ENCODE peak calls at places on chromosomes 5 and 9, in seven cellular contexts. One of them, this sample, is unnamed.

GRCh38 chr5:176397736-176398420 is 9.3 kb downstream of the HIGD2A start:
- DNase-seq in tibial artery: peak; percentile 4
- DNase-seq in lower lobe of right lung: no peak
- DNase-seq in colonic mucosa: no peak
- DNase-seq in right lobe of liver: no peak
- DNase-seq in heart left ventricle: no peak
- DNase-seq in cardiac muscle cell: no peak
- DNase-seq in this sample: peak; percentile 68

GRCh38 chr9:117720555-117720954 is 16.4 kb downstream of the TLR4 start:
- DNase-seq in tibial artery: peak; percentile 68
- DNase-seq in lower lobe of right lung: no peak
- DNase-seq in colonic mucosa: peak; percentile 22
- DNase-seq in right lobe of liver: peak; percentile 66
- DNase-seq in heart left ventricle: peak; percentile 40
- DNase-seq in cardiac muscle cell: no peak
- DNase-seq in this sample: no peak

GRCh38 chr5:93735378-93735777 is 6.0 kb downstream of the POU5F2 start:
- DNase-seq in tibial artery: no peak
- DNase-seq in lower lobe of right lung: no peak
- DNase-seq in colonic mucosa: no peak
- DNase-seq in right lobe of liver: no peak
- DNase-seq in heart left ventricle: no peak
- DNase-seq in cardiac muscle cell: no peak
- DNase-seq in this sample: no peak

GRCh38 chr5:16759147-16759800 is 142.5 kb upstream of the RETREG1 start:
- DNase-seq in tibial artery: no peak
- DNase-seq in lower lobe of right lung: no peak
- DNase-seq in colonic mucosa: no peak
- DNase-seq in right lobe of liver: no peak
- DNase-seq in heart left ventricle: no peak
- DNase-seq in cardiac muscle cell: no peak
- DNase-seq in this sample: no peak

GRCh38 chr9:38142201-38142600 is 73.2 kb upstream of the SHB start:
- DNase-seq in tibial artery: no peak
- DNase-seq in lower lobe of right lung: no peak
- DNase-seq in colonic mucosa: no peak
- DNase-seq in right lobe of liver: no peak
- DNase-seq in heart left ventricle: no peak
- DNase-seq in cardiac muscle cell: no peak
- DNase-seq in this sample: no peak

GRCh38 chr5:10289353-10289752 is 18.3 kb downstream of the CMBL start:
- DNase-seq in tibial artery: peak; percentile 74
- DNase-seq in lower lobe of right lung: no peak
- DNase-seq in colonic mucosa: peak; percentile 81
- DNase-seq in right lobe of liver: peak; percentile 83
- DNase-seq in heart left ventricle: peak; percentile 34
- DNase-seq in cardiac muscle cell: no peak
- DNase-seq in this sample: no peak

GRCh38 chr9:99375481-99375880 is 153.4 kb downstream of the SEC61B start:
- DNase-seq in tibial artery: no peak
- DNase-seq in lower lobe of right lung: no peak
- DNase-seq in colonic mucosa: no peak
- DNase-seq in right lobe of liver: no peak
- DNase-seq in heart left ventricle: no peak
- DNase-seq in cardiac muscle cell: no peak
- DNase-seq in this sample: no peak

GRCh38 chr9:95459218-95459617 is 57.6 kb downstream of the PTCH1 start:
- DNase-seq in tibial artery: no peak
- DNase-seq in lower lobe of right lung: no peak
- DNase-seq in colonic mucosa: no peak
- DNase-seq in right lobe of liver: no peak
- DNase-seq in heart left ventricle: no peak
- DNase-seq in cardiac muscle cell: no peak
- DNase-seq in this sample: no peak

GRCh38 chr9:129550199-129550839 is 70.6 kb downstream of the C9orf50 start:
- DNase-seq in tibial artery: peak; percentile 94
- DNase-seq in lower lobe of right lung: peak; percentile 85
- DNase-seq in colonic mucosa: peak; percentile 65
- DNase-seq in right lobe of liver: peak; percentile 90
- DNase-seq in heart left ventricle: peak; percentile 83
- DNase-seq in cardiac muscle cell: peak; percentile 80
- DNase-seq in this sample: peak; percentile 91

GRCh38 chr5:51396797-51397196 is 13.5 kb downstream of the ISL1 start:
- DNase-seq in tibial artery: no peak
- DNase-seq in lower lobe of right lung: no peak
- DNase-seq in colonic mucosa: no peak
- DNase-seq in right lobe of liver: no peak
- DNase-seq in heart left ventricle: no peak
- DNase-seq in cardiac muscle cell: no peak
- DNase-seq in this sample: no peak

GRCh38 chr5:112930082-112930344 is 8.0 kb upstream of the REEP5 start:
- DNase-seq in tibial artery: no peak
- DNase-seq in lower lobe of right lung: no peak
- DNase-seq in colonic mucosa: no peak
- DNase-seq in right lobe of liver: no peak
- DNase-seq in heart left ventricle: no peak
- DNase-seq in cardiac muscle cell: no peak
- DNase-seq in this sample: no peak

GRCh38 chr5:90473321-90474234 is 993 bp downstream of the MBLAC2 start:
- DNase-seq in tibial artery: peak; percentile 71
- DNase-seq in lower lobe of right lung: peak; percentile 69
- DNase-seq in colonic mucosa: peak; percentile 57
- DNase-seq in right lobe of liver: peak; percentile 79
- DNase-seq in heart left ventricle: peak; percentile 7
- DNase-seq in cardiac muscle cell: peak; percentile 56
- DNase-seq in this sample: peak; percentile 92

GRCh38 chr9:36308281-36308680 is 50.0 kb upstream of the GNE start:
- DNase-seq in tibial artery: no peak
- DNase-seq in lower lobe of right lung: no peak
- DNase-seq in colonic mucosa: no peak
- DNase-seq in right lobe of liver: no peak
- DNase-seq in heart left ventricle: no peak
- DNase-seq in cardiac muscle cell: no peak
- DNase-seq in this sample: no peak

GRCh38 chr5:176819476-176819875 is 9.1 kb downstream of the UNC5A start:
- DNase-seq in tibial artery: no peak
- DNase-seq in lower lobe of right lung: no peak
- DNase-seq in colonic mucosa: no peak
- DNase-seq in right lobe of liver: no peak
- DNase-seq in heart left ventricle: no peak
- DNase-seq in cardiac muscle cell: no peak
- DNase-seq in this sample: no peak

GRCh38 chr9:27341545-27342294 is 44.8 kb upstream of the EQTN start:
- DNase-seq in tibial artery: no peak
- DNase-seq in lower lobe of right lung: no peak
- DNase-seq in colonic mucosa: no peak
- DNase-seq in right lobe of liver: no peak
- DNase-seq in heart left ventricle: no peak
- DNase-seq in cardiac muscle cell: no peak
- DNase-seq in this sample: no peak

GRCh38 chr5:151281001-151281639 is 22.4 kb downstream of the SLC36A3 start:
- DNase-seq in tibial artery: no peak
- DNase-seq in lower lobe of right lung: no peak
- DNase-seq in colonic mucosa: no peak
- DNase-seq in right lobe of liver: no peak
- DNase-seq in heart left ventricle: no peak
- DNase-seq in cardiac muscle cell: no peak
- DNase-seq in this sample: no peak

DNA sequence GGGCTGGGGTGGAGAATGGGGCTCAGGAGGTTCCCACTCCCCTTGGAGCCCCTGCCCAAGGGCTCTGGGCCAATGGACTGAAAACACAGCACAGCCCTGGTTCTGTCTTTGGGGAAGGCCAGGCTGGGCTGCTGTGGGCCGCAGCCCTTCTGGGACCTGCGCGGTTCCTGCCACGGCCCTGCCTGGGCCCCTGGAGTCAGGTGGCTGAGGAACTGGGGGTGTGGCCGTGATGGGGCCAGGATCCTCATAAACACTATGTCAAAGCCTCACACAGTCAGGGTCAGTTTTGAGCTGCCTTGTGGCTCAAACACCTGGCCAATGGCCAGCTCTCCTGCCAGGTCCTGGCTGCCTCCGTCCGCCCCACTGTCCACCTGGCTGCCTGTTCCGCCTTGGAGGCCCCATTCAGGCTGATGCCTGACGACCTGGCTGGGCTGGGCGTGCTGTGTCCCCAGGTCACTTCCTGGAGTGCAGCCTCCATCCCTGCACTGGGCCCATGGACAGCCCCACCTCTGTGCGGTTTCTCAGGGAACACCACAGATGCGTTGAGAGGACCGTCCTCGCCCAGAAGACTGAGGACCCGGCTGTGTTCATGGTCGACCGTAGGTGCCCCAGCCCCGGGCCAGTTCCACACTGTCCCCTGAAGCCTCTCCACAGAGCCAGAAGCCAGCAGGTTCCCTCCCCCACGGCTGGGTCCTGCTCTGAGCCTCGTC is 27.5 kb downstream of the PAEP start:
- DNase-seq in tibial artery: no peak
- DNase-seq in lower lobe of right lung: no peak
- DNase-seq in colonic mucosa: no peak
- DNase-seq in right lobe of liver: no peak
- DNase-seq in heart left ventricle: no peak
- DNase-seq in cardiac muscle cell: no peak
- DNase-seq in this sample: peak; percentile 59
- H3K27ac ChIP-seq in tibial artery: no peak overlapping the region
- H3K27ac ChIP-seq in lower lobe of right lung: no peak overlapping the region
- H3K27ac ChIP-seq in colonic mucosa: no peak overlapping the region
- H3K27ac ChIP-seq in right lobe of liver: no peak overlapping the region
- H3K27ac ChIP-seq in heart left ventricle: no peak overlapping the region
- H3K27ac ChIP-seq in cardiac muscle cell: no peak overlapping the region
- H3K27ac ChIP-seq in this sample: no peak overlapping the region

DNA sequence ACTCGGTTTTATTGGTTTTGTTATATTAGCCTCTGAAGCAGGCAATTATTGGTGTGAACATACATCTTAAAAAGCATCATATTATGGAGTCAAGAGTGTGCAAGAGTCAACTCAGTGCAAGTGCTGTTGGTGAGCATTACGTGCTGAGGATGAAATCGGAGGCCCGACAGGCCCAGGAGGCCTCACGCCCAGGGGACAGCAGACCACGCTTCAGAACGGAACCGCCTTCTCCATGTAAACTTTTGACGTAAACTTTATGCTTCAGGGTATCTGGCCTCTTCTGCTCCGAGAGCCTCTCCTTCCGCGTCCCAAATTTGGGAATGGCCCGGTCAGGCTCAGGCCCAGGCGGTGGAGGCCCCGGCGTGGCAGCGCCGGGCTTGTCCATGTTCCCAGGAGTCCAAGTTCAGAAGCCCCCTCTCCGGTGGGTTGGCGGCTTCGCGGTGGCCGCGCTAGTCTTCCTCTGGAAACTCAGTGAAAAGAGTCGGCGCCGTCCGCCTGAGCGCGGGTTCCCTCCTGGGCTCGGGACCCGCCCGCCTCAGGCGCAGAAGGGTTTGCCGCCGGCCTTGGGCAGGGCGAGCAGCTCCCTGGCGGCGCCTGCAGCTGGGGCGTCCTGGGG is 5.2 kb downstream of the IRX4 start:
- DNase-seq in tibial artery: no peak
- DNase-seq in lower lobe of right lung: no peak
- DNase-seq in colonic mucosa: no peak
- DNase-seq in right lobe of liver: no peak
- DNase-seq in heart left ventricle: no peak
- DNase-seq in cardiac muscle cell: peak; percentile 55
- DNase-seq in this sample: no peak
- H3K4me3 ChIP-seq in tibial artery: no peak overlapping the region
- H3K4me3 ChIP-seq in lower lobe of right lung: no peak overlapping the region
- H3K4me3 ChIP-seq in colonic mucosa: no peak overlapping the region
- H3K4me3 ChIP-seq in right lobe of liver: no peak overlapping the region
- H3K4me3 ChIP-seq in heart left ventricle: no peak overlapping the region
- H3K4me3 ChIP-seq in cardiac muscle cell: peak overlapping the region; percentile 21
- H3K4me3 ChIP-seq in this sample: no peak overlapping the region

DNA sequence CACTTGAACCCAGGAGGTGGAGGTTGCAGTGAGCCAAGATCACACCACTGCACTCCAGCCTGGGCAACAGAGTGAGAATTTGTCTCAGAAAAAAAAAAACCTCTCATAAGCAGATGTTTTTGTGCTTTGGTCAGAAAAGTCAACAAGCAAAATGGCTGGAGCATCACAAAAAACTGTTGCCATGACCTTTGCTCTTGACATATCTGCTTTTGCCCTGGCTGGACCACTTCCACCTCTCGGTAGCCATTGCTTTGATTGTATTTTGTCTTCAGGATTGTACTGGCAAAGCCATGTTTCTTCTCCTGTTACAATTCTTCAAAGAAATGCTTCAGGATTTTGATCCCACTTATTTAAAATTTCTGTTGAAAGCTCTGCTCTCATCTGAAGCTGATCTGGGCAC is 67.0 kb downstream of the MTMR12 start:
- DNase-seq in tibial artery: no peak
- DNase-seq in lower lobe of right lung: no peak
- DNase-seq in colonic mucosa: no peak
- DNase-seq in right lobe of liver: no peak
- DNase-seq in heart left ventricle: no peak
- DNase-seq in cardiac muscle cell: no peak
- DNase-seq in this sample: no peak
- H3K27ac ChIP-seq in tibial artery: no peak overlapping the region
- H3K27ac ChIP-seq in lower lobe of right lung: no peak overlapping the region
- H3K27ac ChIP-seq in colonic mucosa: no peak overlapping the region
- H3K27ac ChIP-seq in right lobe of liver: no peak overlapping the region
- H3K27ac ChIP-seq in heart left ventricle: no peak overlapping the region
- H3K27ac ChIP-seq in cardiac muscle cell: no peak overlapping the region
- H3K27ac ChIP-seq in this sample: no peak overlapping the region

GRCh38 chr5:39489263-39489662 is 64.5 kb upstream of the DAB2 start:
- DNase-seq in tibial artery: no peak
- DNase-seq in lower lobe of right lung: no peak
- DNase-seq in colonic mucosa: no peak
- DNase-seq in right lobe of liver: no peak
- DNase-seq in heart left ventricle: no peak
- DNase-seq in cardiac muscle cell: no peak
- DNase-seq in this sample: no peak

GRCh38 chr5:39485075-39485474 is 60.3 kb upstream of the DAB2 start:
- DNase-seq in tibial artery: no peak
- DNase-seq in lower lobe of right lung: no peak
- DNase-seq in colonic mucosa: no peak
- DNase-seq in right lobe of liver: no peak
- DNase-seq in heart left ventricle: no peak
- DNase-seq in cardiac muscle cell: no peak
- DNase-seq in this sample: no peak

GRCh38 chr5:39482098-39482497 is 57.3 kb upstream of the DAB2 start:
- DNase-seq in tibial artery: no peak
- DNase-seq in lower lobe of right lung: no peak
- DNase-seq in colonic mucosa: no peak
- DNase-seq in right lobe of liver: no peak
- DNase-seq in heart left ventricle: no peak
- DNase-seq in cardiac muscle cell: no peak
- DNase-seq in this sample: no peak

GRCh38 chr5:39491210-39491609 is 66.4 kb upstream of the DAB2 start:
- DNase-seq in tibial artery: no peak
- DNase-seq in lower lobe of right lung: no peak
- DNase-seq in colonic mucosa: no peak
- DNase-seq in right lobe of liver: no peak
- DNase-seq in heart left ventricle: no peak
- DNase-seq in cardiac muscle cell: no peak
- DNase-seq in this sample: no peak

DNA sequence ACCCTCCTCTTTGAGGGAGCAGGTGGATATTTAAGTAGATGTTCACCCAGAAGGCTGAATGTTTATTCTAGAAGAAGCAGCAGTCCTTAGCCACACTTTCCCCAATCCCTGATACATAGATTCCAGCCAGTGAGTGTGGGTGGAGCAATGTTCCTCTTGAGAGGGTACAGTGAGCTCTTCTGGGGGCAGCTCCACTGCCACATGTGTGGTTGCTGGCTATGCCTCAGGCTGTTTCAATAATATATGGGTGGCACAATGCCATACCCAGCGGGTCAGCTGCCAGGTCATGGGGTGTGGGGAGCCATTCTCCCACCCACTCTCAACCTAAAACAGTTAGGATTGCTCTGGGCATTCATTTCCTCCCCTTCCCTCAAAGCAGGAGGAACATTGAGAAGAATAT is 61.6 kb upstream of the DAB2 start:
- DNase-seq in tibial artery: no peak
- DNase-seq in lower lobe of right lung: peak; percentile 59
- DNase-seq in colonic mucosa: no peak
- DNase-seq in right lobe of liver: no peak
- DNase-seq in heart left ventricle: no peak
- DNase-seq in cardiac muscle cell: no peak
- DNase-seq in this sample: no peak
- H3K4me3 ChIP-seq in tibial artery: no peak overlapping the region
- H3K4me3 ChIP-seq in lower lobe of right lung: no peak overlapping the region
- H3K4me3 ChIP-seq in colonic mucosa: no peak overlapping the region
- H3K4me3 ChIP-seq in right lobe of liver: no peak overlapping the region
- H3K4me3 ChIP-seq in heart left ventricle: no peak overlapping the region
- H3K4me3 ChIP-seq in cardiac muscle cell: no peak overlapping the region
- H3K4me3 ChIP-seq in this sample: no peak overlapping the region